ENCODE peak calls at places on chromosomes 3 and 15, in five cellular contexts. I is right lobe of liver, B is heart left ventricle, T is NB4, N is uterus. O is an unnamed sample.

GRCh38 chr15:89358435-89358754 is 23.8 kb upstream of the POLG start:
- DNase-seq in I (no peak), B (no peak), T (no peak), N (no peak), O (no peak)

GRCh38 chr3:6644070-6644929 is 216.6 kb upstream of the GRM7 start:
- DNase-seq in I (no peak), B (no peak), T (peak), N (no peak), O (no peak)

GRCh38 chr3:39814007-39814406 is 4.6 kb downstream of the MYRIP start:
- DNase-seq in I (no peak), B (no peak), T (no peak), N (no peak), O (peak)

GRCh38 chr15:66603301-66604179 is 37.7 kb upstream of the LCTL start:
- DNase-seq in I (peak), B (peak), T (peak), N (peak), O (peak)

GRCh38 chr3:39757312-39757711 is 52.1 kb upstream of the MYRIP start:
- DNase-seq in I (no peak), B (no peak), T (no peak), N (no peak), O (no peak)

GRCh38 chr3:44939581-44940036 is 36.4 kb downstream of the ZDHHC3 start:
- DNase-seq in I (no peak), B (no peak), T (no peak), N (no peak), O (no peak)

GRCh38 chr3:177401375-177401774 is 204.1 kb upstream of the TBL1XR1 start:
- DNase-seq in I (no peak), B (no peak), T (no peak), N (no peak), O (no peak)

GRCh38 chr3:194577985-194578905 is 55.0 kb downstream of the TMEM44 start:
- DNase-seq in I (peak), B (peak), T (peak), N (no peak), O (peak)

GRCh38 chr15:79179108-79179561 is 88.6 kb upstream of the RASGRF1 start:
- DNase-seq in I (no peak), B (no peak), T (peak), N (no peak), O (no peak)

GRCh38 chr15:99732268-99732641 is 982 bp downstream of the LYSMD4 start:
- DNase-seq in I (no peak), B (no peak), T (no peak), N (no peak), O (no peak)

GRCh38 chr3:57444469-57444868 is 99.7 kb downstream of the DNAH12 start:
- DNase-seq in I (no peak), B (no peak), T (no peak), N (no peak), O (no peak)

GRCh38 chr15:74265046-74265639 is 29.0 kb downstream of the CCDC33 start:
- DNase-seq in I (no peak), B (no peak), T (peak), N (no peak), O (peak)

GRCh38 chr3:17655743-17656142 is 86.7 kb downstream of the TBC1D5 start:
- DNase-seq in I (no peak), B (no peak), T (no peak), N (no peak), O (no peak)

GRCh38 chr3:38274864-38275649 is 7.0 kb upstream of the SLC22A14 start:
- DNase-seq in I (no peak), B (no peak), T (no peak), N (no peak), O (no peak)

GRCh38 chr15:33442449-33442848 is 131.7 kb downstream of the RYR3 start:
- DNase-seq in I (no peak), B (no peak), T (no peak), N (no peak), O (no peak)

GRCh38 chr3:85342915-85343314 is 384.1 kb downstream of the CADM2 start:
- DNase-seq in I (no peak), B (no peak), T (peak), N (no peak), O (no peak)

GRCh38 chr3:8712871-8713360 is 20.7 kb upstream of the CAV3 start:
- DNase-seq in I (no peak), B (no peak), T (no peak), N (no peak), O (no peak)

GRCh38 chr15:99303881-99304280 is 52.6 kb downstream of the LRRC28 start:
- DNase-seq in I (no peak), B (no peak), T (no peak), N (no peak), O (no peak)

GRCh38 chr15:84872009-84872900 is 12.2 kb upstream of the SLC28A1 start:
- DNase-seq in I (no peak), B (no peak), T (no peak), N (no peak), O (peak)

GRCh38 chr15:88449581-88449980 is 17.6 kb downstream of the MRPL46 start:
- DNase-seq in I (no peak), B (no peak), T (no peak), N (no peak), O (no peak)

GRCh38 chr15:96693515-96693914 is 363.0 kb downstream of the NR2F2 start:
- DNase-seq in I (no peak), B (no peak), T (no peak), N (no peak), O (no peak)

GRCh38 chr15:92989469-92989868 is 89.3 kb downstream of the CHD2 start:
- DNase-seq in I (no peak), B (no peak), T (no peak), N (no peak), O (no peak)

GRCh38 chr3:125434582-125435011 is 59.5 kb upstream of the ZNF148 start:
- DNase-seq in I (no peak), B (no peak), T (no peak), N (no peak), O (no peak)

GRCh38 chr3:155465664-155466063 is 172.2 kb upstream of the STRIT1 start:
- DNase-seq in I (no peak), B (no peak), T (no peak), N (no peak), O (no peak)

GRCh38 chr15:40098489-40099261 is 10.0 kb downstream of the BMF start:
- DNase-seq in I (no peak), B (peak), T (peak), N (peak), O (peak)

GRCh38 chr3:32568953-32569352 is 1.7 kb downstream of the DYNC1LI1 start:
- DNase-seq in I (no peak), B (no peak), T (no peak), N (no peak), O (no peak)

DNA sequence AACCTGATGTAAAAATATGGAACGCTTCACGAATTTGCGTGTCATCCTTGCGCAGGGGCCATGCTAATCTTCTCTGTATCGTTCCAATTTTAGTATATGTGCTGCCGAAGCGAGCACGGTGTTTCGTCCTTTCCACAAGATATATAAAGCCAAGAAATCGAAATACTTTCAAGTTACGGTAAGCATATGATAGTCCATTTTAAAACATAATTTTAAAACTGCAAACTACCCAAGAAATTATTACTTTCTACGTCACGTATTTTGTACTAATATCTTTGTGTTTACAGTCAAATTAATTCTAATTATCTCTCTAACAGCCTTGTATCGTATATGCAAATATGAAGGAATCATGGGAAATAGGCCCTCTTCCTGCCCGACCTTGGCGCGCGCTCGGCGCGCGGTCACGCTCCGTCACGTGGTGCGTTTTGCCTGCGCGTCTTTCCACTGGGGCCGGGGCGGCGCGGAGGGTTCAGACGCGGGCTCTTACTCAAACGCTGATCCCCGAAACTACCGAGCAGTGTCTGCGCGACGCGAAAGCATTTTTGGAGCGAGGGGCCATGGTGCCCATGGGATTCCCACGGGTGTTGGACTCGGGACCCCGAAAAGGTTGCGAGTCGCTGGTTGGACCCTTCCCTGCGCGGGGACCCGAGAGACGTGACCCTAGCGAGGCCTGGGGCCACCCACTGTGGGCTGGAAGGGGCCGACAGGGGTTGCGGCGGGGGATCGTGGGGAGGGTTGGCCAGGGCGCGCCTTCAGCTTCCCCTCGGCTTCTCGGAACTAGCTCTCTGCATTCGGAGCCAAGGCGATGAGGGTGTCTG is at the start of gene RNU6-1:
- DNase-seq in I (peak), B (peak), T (peak), N (peak), O (peak)
- TF ChIP-seq POLR2A in I (peak), B (peak), T (peak), N (peak), O (peak)

GRCh38 chr15:65268411-65268810 is 18.3 kb downstream of the PARP16 start:
- DNase-seq in I (no peak), B (no peak), T (no peak), N (no peak), O (no peak)
- TF ChIP-seq CTCF in I (no peak), B (no peak), T (no peak), N (no peak), O (no peak)

GRCh38 chr3:69776926-69777581 is 37.8 kb downstream of the MITF start:
- DNase-seq in I (no peak), B (no peak), T (peak), N (no peak), O (no peak)
- TF ChIP-seq POLR2A in I (no peak), B (no peak), T (no peak), N (no peak), O (no peak)

DNA sequence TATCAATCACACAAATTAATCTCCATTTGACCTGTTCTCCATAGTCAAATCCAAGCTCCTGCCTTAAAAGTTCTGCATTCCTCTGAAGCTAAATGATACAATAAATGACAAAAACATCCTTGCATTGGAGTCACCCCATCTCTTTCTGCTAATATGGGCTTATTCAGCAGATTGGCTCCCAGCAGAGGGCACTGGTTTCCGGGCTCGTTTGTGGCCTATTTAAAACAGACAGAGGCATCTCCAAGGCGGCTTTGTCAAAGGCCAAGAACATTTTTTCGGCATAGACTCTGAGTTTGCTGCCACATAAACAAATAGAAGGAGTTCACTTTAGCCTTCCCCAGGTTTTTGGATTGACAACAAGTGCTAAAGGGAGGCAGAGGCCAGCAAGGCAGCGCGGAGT is 204.4 kb upstream of the RASGRP1 start:
- DNase-seq in I (no peak), B (no peak), T (no peak), N (peak), O (peak)
- TF ChIP-seq CTCF in I (peak), B (peak), T (peak), N (peak), O (peak)

O was measured in body of pancreas.